ENCODE peak calls at places on chromosomes 6 and 20, in five cellular contexts. One of them, this sample, is unnamed.

GRCh38 chr6:111589366-111589765 is 16.3 kb downstream of the TRAF3IP2 start:
- ATAC-seq in mucosa of descending colon: peak; percentile 79
- ATAC-seq in left lung: peak; percentile 58
- ATAC-seq in foreskin keratinocyte: peak; percentile 82
- ATAC-seq in thoracic aorta: peak; percentile 66
- ATAC-seq in this sample: no peak

GRCh38 chr6:145904878-145905277 is 59.3 kb downstream of the SHPRH start:
- ATAC-seq in mucosa of descending colon: peak; percentile 97
- ATAC-seq in left lung: peak; percentile 16
- ATAC-seq in foreskin keratinocyte: no peak
- ATAC-seq in thoracic aorta: no peak
- ATAC-seq in this sample: peak; percentile 67

GRCh38 chr20:31922588-31922987 is 29.3 kb downstream of the PDRG1 start:
- ATAC-seq in mucosa of descending colon: no peak
- ATAC-seq in left lung: no peak
- ATAC-seq in foreskin keratinocyte: no peak
- ATAC-seq in thoracic aorta: no peak
- ATAC-seq in this sample: no peak

GRCh38 chr20:50805349-50805684 is 10.5 kb downstream of the BCAS4 start:
- ATAC-seq in mucosa of descending colon: no peak
- ATAC-seq in left lung: no peak
- ATAC-seq in foreskin keratinocyte: no peak
- ATAC-seq in thoracic aorta: no peak
- ATAC-seq in this sample: no peak

GRCh38 chr6:103167345-103167744 is 1692.4 kb downstream of the HACE1 start:
- ATAC-seq in mucosa of descending colon: no peak
- ATAC-seq in left lung: no peak
- ATAC-seq in foreskin keratinocyte: no peak
- ATAC-seq in thoracic aorta: no peak
- ATAC-seq in this sample: no peak

GRCh38 chr6:135181333-135182119 is 418 bp downstream of the MYB start:
- ATAC-seq in mucosa of descending colon: no peak
- ATAC-seq in left lung: no peak
- ATAC-seq in foreskin keratinocyte: peak; percentile 2
- ATAC-seq in thoracic aorta: no peak
- ATAC-seq in this sample: no peak

GRCh38 chr6:34027445-34027936 is 118.4 kb downstream of the GRM4 start:
- ATAC-seq in mucosa of descending colon: peak; percentile 84
- ATAC-seq in left lung: peak; percentile 77
- ATAC-seq in foreskin keratinocyte: peak; percentile 46
- ATAC-seq in thoracic aorta: no peak
- ATAC-seq in this sample: peak; percentile 42

GRCh38 chr6:154683756-154684523 is 49.3 kb upstream of the SCAF8 start:
- ATAC-seq in mucosa of descending colon: peak; percentile 86
- ATAC-seq in left lung: no peak
- ATAC-seq in foreskin keratinocyte: peak; percentile 73
- ATAC-seq in thoracic aorta: no peak
- ATAC-seq in this sample: peak; percentile 86

GRCh38 chr20:36925234-36925633 is 26.3 kb downstream of the SAMHD1 start:
- ATAC-seq in mucosa of descending colon: no peak
- ATAC-seq in left lung: no peak
- ATAC-seq in foreskin keratinocyte: no peak
- ATAC-seq in thoracic aorta: no peak
- ATAC-seq in this sample: no peak

GRCh38 chr6:3884007-3884745 is 35.0 kb downstream of the FAM50B start:
- ATAC-seq in mucosa of descending colon: peak; percentile 52
- ATAC-seq in left lung: peak; percentile 45
- ATAC-seq in foreskin keratinocyte: peak; percentile 61
- ATAC-seq in thoracic aorta: no peak
- ATAC-seq in this sample: no peak

GRCh38 chr6:22036699-22037098 is 260.1 kb downstream of the PRL start:
- ATAC-seq in mucosa of descending colon: no peak
- ATAC-seq in left lung: no peak
- ATAC-seq in foreskin keratinocyte: no peak
- ATAC-seq in thoracic aorta: no peak
- ATAC-seq in this sample: no peak

GRCh38 chr6:43706788-43707187 is 19.2 kb upstream of the MRPS18A start:
- ATAC-seq in mucosa of descending colon: no peak
- ATAC-seq in left lung: no peak
- ATAC-seq in foreskin keratinocyte: no peak
- ATAC-seq in thoracic aorta: no peak
- ATAC-seq in this sample: no peak

GRCh38 chr6:160979063-160979708 is 12.4 kb upstream of the MAP3K4 start:
- ATAC-seq in mucosa of descending colon: no peak
- ATAC-seq in left lung: peak; percentile 66
- ATAC-seq in foreskin keratinocyte: no peak
- ATAC-seq in thoracic aorta: no peak
- ATAC-seq in this sample: no peak

GRCh38 chr6:165884813-165885765 is 222.0 kb upstream of the PDE10A start:
- ATAC-seq in mucosa of descending colon: peak; percentile 93
- ATAC-seq in left lung: peak; percentile 96
- ATAC-seq in foreskin keratinocyte: peak; percentile 53
- ATAC-seq in thoracic aorta: peak; percentile 45
- ATAC-seq in this sample: peak; percentile 89

GRCh38 chr6:18528084-18528743 is 141.1 kb downstream of the RNF144B start:
- ATAC-seq in mucosa of descending colon: no peak
- ATAC-seq in left lung: peak; percentile 62
- ATAC-seq in foreskin keratinocyte: peak; percentile 54
- ATAC-seq in thoracic aorta: no peak
- ATAC-seq in this sample: no peak

This sample was measured in stimulated activated memory B cell treated with anti-CD40 and anti-IgM and Interleukin-4, amounts not matched to agents 10 μg/mL and 1 μg/mL and 100 μg/mL, for 72 hours.